ENCODE peak calls at places on chromosomes 3 and 15, in six cellular contexts. H, X, B, J, M and V are unnamed samples.

GRCh38 chr3:13112521-13113345 is 39.5 kb upstream of the IQSEC1 start:
- DNase-seq in M (no peak), B (peak; percentile 10), J (no peak), H (no peak), X (no peak), V (no peak)

GRCh38 chr3:174700736-174701135 is 158.4 kb upstream of the NAALADL2 start:
- DNase-seq in X (no peak), H (no peak), M (no peak), B (no peak), J (no peak), V (no peak)

GRCh38 chr15:53962646-53963561 is 15.3 kb upstream of the UNC13C start:
- DNase-seq in H (peak; percentile 0), J (peak; percentile 61), M (peak; percentile 28), B (peak; percentile 49), X (no peak), V (peak; percentile 49)

GRCh38 chr15:66956672-66957540 is 108.5 kb upstream of the SMAD3 start:
- DNase-seq in X (no peak), B (no peak), M (no peak), H (no peak), J (no peak), V (no peak)

GRCh38 chr3:145055375-145056076 is 1083.9 kb downstream of the DIPK2A start:
- DNase-seq in H (no peak), M (no peak), X (no peak), J (no peak), B (no peak), V (no peak)

GRCh38 chr15:101107625-101108457 is 144.0 kb downstream of the CHSY1 start:
- DNase-seq in H (no peak), M (no peak), X (no peak), J (no peak), B (no peak), V (no peak)

GRCh38 chr15:70855764-70856163 is 1.8 kb upstream of the LARP6 start:
- DNase-seq in B (no peak), H (no peak), X (no peak), J (no peak), M (no peak), V (no peak)

GRCh38 chr3:12227833-12228232 is 61.0 kb upstream of the PPARG start:
- DNase-seq in J (no peak), M (no peak), B (no peak), H (peak; percentile 89), X (no peak), V (no peak)

GRCh38 chr3:83453010-83453409 is 1505.8 kb upstream of the CADM2 start:
- DNase-seq in M (no peak), J (no peak), X (no peak), B (no peak), H (no peak), V (no peak)

GRCh38 chr3:129973853-129974252 is 667 bp upstream of the TRH start:
- DNase-seq in M (no peak), J (no peak), B (no peak), X (no peak), H (no peak), V (no peak)

GRCh38 chr3:102415553-102415952 is 19.3 kb upstream of the ZPLD1 start:
- DNase-seq in J (no peak), X (no peak), M (no peak), B (no peak), H (peak; percentile 28), V (no peak)

GRCh38 chr3:197394464-197395321 is 96.3 kb upstream of the DLG1 start:
- DNase-seq in H (peak; percentile 92), J (no peak), M (peak; percentile 45), X (no peak), B (no peak), V (no peak)

GRCh38 chr15:65824031-65824743 is 32.1 kb upstream of the DENND4A start:
- DNase-seq in B (no peak), M (peak; percentile 25), X (no peak), J (peak; percentile 23), H (peak; percentile 74), V (peak; percentile 68)

GRCh38 chr15:36239509-36239908 is 339.9 kb upstream of the CDIN1 start:
- DNase-seq in M (no peak), J (no peak), H (no peak), B (no peak), X (no peak), V (no peak)
- TF ChIP-seq CTCF in M (no peak), J (no peak), H (no peak), B (no peak), X (no peak), V (no peak)

GRCh38 chr15:95850837-95851236 is 479.7 kb upstream of the NR2F2 start:
- DNase-seq in H (no peak), M (no peak), J (no peak), X (no peak), B (no peak), V (no peak)
- TF ChIP-seq CTCF in H (peak; percentile 28), M (no peak), J (no peak), X (no peak), B (no peak), V (no peak)

GRCh38 chr3:126664591-126665214 is 9.8 kb upstream of the TXNRD3 start:
- DNase-seq in J (no peak), M (no peak), X (no peak), H (no peak), B (no peak), V (no peak)

GRCh38 chr3:126661965-126662364 is 7.0 kb upstream of the TXNRD3 start:
- DNase-seq in H (no peak), B (no peak), J (no peak), M (no peak), X (no peak), V (no peak)

GRCh38 chr3:126665221-126665936 is 10.5 kb upstream of the TXNRD3 start:
- DNase-seq in X (no peak), B (no peak), H (no peak), J (no peak), M (no peak), V (no peak)

GRCh38 chr3:126663257-126663656 is 8.3 kb upstream of the TXNRD3 start:
- DNase-seq in M (no peak), J (no peak), H (no peak), B (no peak), X (no peak), V (no peak)

GRCh38 chr3:126663750-126664149 is 8.8 kb upstream of the TXNRD3 start:
- DNase-seq in H (no peak), X (no peak), M (no peak), B (no peak), J (no peak), V (no peak)
- TF ChIP-seq CTCF in H (no peak), X (no peak), M (no peak), B (no peak), J (no peak), V (no peak)

GRCh38 chr15:83991163-83991562 is 244.4 kb upstream of the GOLGA6L4 start:
- DNase-seq in B (no peak), H (no peak), J (no peak), M (no peak), X (no peak), V (no peak)

GRCh38 chr15:83998486-83998885 is 237.1 kb upstream of the GOLGA6L4 start:
- DNase-seq in B (no peak), H (no peak), J (no peak), X (no peak), M (no peak), V (no peak)

GRCh38 chr15:83993591-83993990 is 242.0 kb upstream of the GOLGA6L4 start:
- DNase-seq in J (no peak), H (no peak), X (no peak), B (no peak), M (no peak), V (no peak)

GRCh38 chr15:83992356-83993031 is 243.1 kb upstream of the GOLGA6L4 start:
- DNase-seq in H (no peak), M (no peak), B (no peak), J (no peak), X (no peak), V (no peak)
- TF ChIP-seq CTCF in H (no peak), M (no peak), B (no peak), J (no peak), X (no peak), V (no peak)